ENCODE peak calls at places on chromosomes 1 and 21, in five cellular contexts. S is psoas muscle, J is right atrium auricular region, N is IMR-90, A is cardiac muscle cell. K is an unnamed sample.

GRCh38 chr1:185996211-185996610 is 262.0 kb downstream of the HMCN1 start:
- DNase-seq in S (peak; percentile 67), J (peak; percentile 76), N (peak; percentile 80), A (peak; percentile 66), K (no peak)

GRCh38 chr1:168082008-168082876 is 54.5 kb downstream of the GPR161 start:
- DNase-seq in S (peak; percentile 59), J (peak; percentile 86), N (peak; percentile 79), A (peak; percentile 86), K (peak; percentile 87)

GRCh38 chr1:209805875-209806760 is at the start of gene IRF6:
- DNase-seq in S (peak; percentile 73), J (peak; percentile 78), N (peak; percentile 51), A (peak; percentile 83), K (peak; percentile 95)

GRCh38 chr1:26729633-26730032 is 33.8 kb downstream of the ARID1A start:
- DNase-seq in S (no peak), J (no peak), N (no peak), A (no peak), K (no peak)

GRCh38 chr1:78840447-78841251 is 165.9 kb downstream of the ADGRL4 start:
- DNase-seq in S (no peak), J (no peak), N (peak; percentile 83), A (peak; percentile 87), K (no peak)

GRCh38 chr1:117128323-117129079 is 7.0 kb upstream of the TRIM45 start:
- DNase-seq in S (no peak), J (no peak), N (peak; percentile 69), A (peak; percentile 69), K (no peak)

GRCh38 chr1:110483308-110483685 is 32.3 kb downstream of the PROK1 start:
- DNase-seq in S (no peak), J (no peak), N (no peak), A (no peak), K (no peak)

GRCh38 chr21:46057111-46057709 is 40.7 kb upstream of the COL6A2 start:
- DNase-seq in S (no peak), J (peak; percentile 52), N (no peak), A (no peak), K (peak; percentile 12)

GRCh38 chr1:19620786-19621185 is 23.3 kb upstream of the NBL1 start:
- DNase-seq in S (no peak), J (no peak), N (peak; percentile 65), A (no peak), K (no peak)

GRCh38 chr1:19623523-19623922 is 20.6 kb upstream of the NBL1 start:
- DNase-seq in S (no peak), J (no peak), N (peak; percentile 52), A (no peak), K (no peak)

GRCh38 chr1:19622204-19622603 is 21.9 kb upstream of the NBL1 start:
- DNase-seq in S (no peak), J (no peak), N (peak; percentile 28), A (no peak), K (no peak)

GRCh38 chr1:19619697-19620384 is 24.3 kb upstream of the NBL1 start:
- DNase-seq in S (no peak), J (no peak), N (no peak), A (no peak), K (no peak)

GRCh38 chr1:19621274-19621950 is 22.7 kb upstream of the NBL1 start:
- DNase-seq in S (no peak), J (no peak), N (no peak), A (no peak), K (no peak)
- H3K4me3 ChIP-seq in S (no peak overlapping the region), J (no peak overlapping the region), N (no peak overlapping the region), A (no peak overlapping the region), K (no peak overlapping the region)

GRCh38 chr1:203272633-203273205 is 32.6 kb upstream of the BTG2 start:
- DNase-seq in S (no peak), J (no peak), N (no peak), A (no peak), K (no peak)

GRCh38 chr1:203274603-203275381 is 30.5 kb upstream of the BTG2 start:
- DNase-seq in S (peak; percentile 69), J (peak; percentile 94), N (peak; percentile 56), A (no peak), K (peak; percentile 81)

GRCh38 chr1:203271962-203272632 is 33.2 kb upstream of the BTG2 start:
- DNase-seq in S (no peak), J (no peak), N (no peak), A (no peak), K (no peak)

GRCh38 chr1:203273869-203274602 is 31.3 kb upstream of the BTG2 start:
- DNase-seq in S (peak; percentile 49), J (peak; percentile 81), N (no peak), A (no peak), K (no peak)

DNA sequence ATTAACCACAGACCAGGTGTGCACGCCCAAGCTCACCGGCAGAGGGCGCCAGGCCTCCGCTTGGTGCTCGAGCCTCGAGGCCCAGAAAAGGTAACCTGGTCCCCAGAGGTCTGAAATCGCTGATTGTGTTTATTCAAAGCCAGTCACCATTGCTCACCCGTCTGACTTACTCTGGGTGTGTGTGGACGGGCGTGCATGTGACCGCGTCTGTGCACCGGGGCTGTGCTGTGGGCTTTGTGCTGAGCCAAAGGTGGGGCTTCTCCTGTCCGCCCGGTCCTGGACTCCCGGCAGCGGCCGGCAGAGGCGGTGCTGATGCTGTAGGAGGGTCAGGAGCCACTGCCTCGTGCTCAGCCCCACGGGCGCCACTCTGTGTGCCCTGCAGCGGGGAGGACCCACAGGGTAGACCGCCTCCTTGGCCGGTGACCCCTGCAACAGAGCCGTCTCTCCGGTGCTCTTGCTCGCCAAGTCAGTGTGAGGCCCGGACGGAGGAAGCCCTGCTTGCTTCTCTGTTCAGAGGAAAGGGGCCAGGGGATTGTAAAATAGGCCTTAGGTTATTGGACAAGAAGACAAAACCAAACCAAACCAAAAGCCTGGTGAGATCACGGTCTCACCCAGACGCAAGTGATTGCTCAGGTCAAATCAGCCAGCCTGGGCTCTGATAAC is 32.0 kb upstream of the BTG2 start:
- DNase-seq in S (peak; percentile 86), J (peak; percentile 96), N (peak; percentile 82), A (peak; percentile 86), K (peak; percentile 93)
- H3K4me3 ChIP-seq in S (peak overlapping the region; percentile 59), J (no peak overlapping the region), N (no peak overlapping the region), A (no peak overlapping the region), K (peak overlapping the region; percentile 6)

DNA sequence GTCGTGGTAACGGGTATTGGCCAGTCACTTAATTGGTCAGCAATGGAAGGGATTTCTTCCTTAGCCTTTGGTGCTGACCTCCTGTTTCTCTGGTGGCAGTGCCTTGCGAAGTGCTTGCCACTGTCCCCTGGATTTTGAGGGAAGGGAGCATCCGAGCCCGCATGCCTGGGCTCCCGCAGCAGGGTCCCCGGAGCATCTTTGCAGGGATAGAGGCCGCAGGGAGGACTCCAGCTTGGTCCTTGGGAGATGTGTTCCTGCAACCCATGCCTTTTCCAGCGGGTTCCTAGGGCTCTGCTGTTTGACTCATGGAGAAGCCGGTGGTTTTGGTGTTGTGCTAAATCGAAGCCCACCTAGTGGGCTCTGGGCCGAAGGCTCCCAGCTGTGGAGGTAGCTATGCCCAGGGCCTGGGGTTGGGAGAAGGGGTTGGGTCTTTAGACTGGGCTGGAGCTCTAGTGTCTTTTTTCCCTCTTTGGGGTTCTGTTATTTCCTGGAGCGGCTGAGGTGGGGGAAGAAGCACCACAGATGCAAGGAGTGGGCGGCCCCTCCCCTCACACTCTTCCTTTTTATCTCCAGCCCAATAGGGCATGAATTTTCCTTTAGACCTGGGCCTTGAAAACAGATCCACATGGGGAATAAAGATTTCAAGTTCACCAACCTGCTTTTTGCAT is 39.0 kb downstream of the PIK3CD start:
- DNase-seq in S (no peak), J (no peak), N (no peak), A (no peak), K (no peak)
- H3K4me3 ChIP-seq in S (peak overlapping the region; percentile 73), J (peak overlapping the region; percentile 68), N (peak overlapping the region; percentile 50), A (peak overlapping the region; percentile 51), K (no peak overlapping the region)

GRCh38 chr1:243842978-243843490 is 7.0 kb downstream of the AKT3 start:
- DNase-seq in S (no peak), J (no peak), N (peak; percentile 89), A (peak; percentile 73), K (no peak)

GRCh38 chr1:243844186-243844585 is 5.9 kb downstream of the AKT3 start:
- DNase-seq in S (no peak), J (no peak), N (no peak), A (peak; percentile 48), K (no peak)

GRCh38 chr1:243841507-243841906 is 8.5 kb downstream of the AKT3 start:
- DNase-seq in S (no peak), J (no peak), N (peak; percentile 82), A (peak; percentile 14), K (no peak)

GRCh38 chr1:243845888-243846287 is 4.2 kb downstream of the AKT3 start:
- DNase-seq in S (no peak), J (no peak), N (no peak), A (no peak), K (no peak)

GRCh38 chr1:243842154-243842553 is 7.9 kb downstream of the AKT3 start:
- DNase-seq in S (no peak), J (no peak), N (no peak), A (no peak), K (no peak)
- H3K4me3 ChIP-seq in S (no peak overlapping the region), J (no peak overlapping the region), N (no peak overlapping the region), A (no peak overlapping the region), K (no peak overlapping the region)

GRCh38 chr21:36538761-36539160 is 58.8 kb upstream of the CLDN14 start:
- DNase-seq in S (no peak), J (no peak), N (no peak), A (no peak), K (no peak)

GRCh38 chr21:36533468-36533848 is 53.5 kb upstream of the CLDN14 start:
- DNase-seq in S (no peak), J (no peak), N (no peak), A (no peak), K (no peak)

GRCh38 chr21:36532769-36533467 is 53.0 kb upstream of the CLDN14 start:
- DNase-seq in S (no peak), J (no peak), N (peak; percentile 47), A (no peak), K (no peak)

GRCh38 chr21:36535618-36536241 is 55.8 kb upstream of the CLDN14 start:
- DNase-seq in S (no peak), J (no peak), N (no peak), A (no peak), K (no peak)

DNA sequence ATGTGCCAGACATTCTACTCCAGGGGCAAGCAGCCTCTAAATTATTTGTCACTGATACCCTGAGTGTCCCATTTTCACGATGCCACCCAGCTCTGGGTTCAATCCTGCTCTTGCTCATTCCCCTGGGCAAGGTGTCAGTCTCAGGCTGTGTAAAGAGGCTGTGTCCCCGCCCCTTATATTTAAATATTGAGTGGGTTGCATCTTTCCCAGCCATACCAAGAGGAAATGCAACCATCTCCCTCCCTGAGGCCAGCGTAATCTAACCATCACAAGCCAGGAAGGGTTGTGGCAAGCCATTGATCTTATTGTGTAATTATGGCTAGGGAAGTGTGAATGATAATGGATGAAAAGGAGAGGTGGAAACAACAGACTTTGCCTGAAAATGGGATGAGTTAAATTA is 54.7 kb upstream of the CLDN14 start:
- DNase-seq in S (no peak), J (no peak), N (no peak), A (no peak), K (no peak)
- H3K4me3 ChIP-seq in S (no peak overlapping the region), J (no peak overlapping the region), N (no peak overlapping the region), A (no peak overlapping the region), K (no peak overlapping the region)

K was measured in testis.